ENCODE peak calls at places on chromosome 19, in five cellular contexts. K, Z, Q, R and N are unnamed samples.

GRCh38 chr19:39261704-39262103 is 6.5 kb upstream of the IFNL2 start:
- DNase-seq in Z (no peak), R (no peak), K (no peak), Q (no peak), N (no peak)

GRCh38 chr19:5121286-5122120 is 152.6 kb downstream of the KDM4B start:
- DNase-seq in R (no peak), Q (no peak), Z (no peak), K (no peak), N (no peak)

GRCh38 chr19:46009530-46010510 is 13.0 kb downstream of the PGLYRP1 start:
- DNase-seq in R (peak; percentile 60), Q (no peak), Z (peak; percentile 42), K (no peak), N (no peak)

GRCh38 chr19:13502231-13502630 is 4.0 kb downstream of the CACNA1A start:
- DNase-seq in Z (no peak), Q (no peak), K (no peak), R (no peak), N (no peak)

GRCh38 chr19:48988286-48988685 is 4.8 kb downstream of the GYS1 start:
- DNase-seq in K (no peak), R (no peak), Q (no peak), Z (no peak), N (no peak)

GRCh38 chr19:31278555-31279435 is 70.4 kb downstream of the TSHZ3 start:
- DNase-seq in Z (no peak), R (no peak), K (no peak), Q (no peak), N (no peak)

GRCh38 chr19:55647732-55648656 is at the start of gene CCDC106:
- DNase-seq in R (peak; percentile 81), Q (no peak), K (no peak), Z (no peak), N (no peak)

GRCh38 chr19:38893341-38893771 is 6.1 kb downstream of the SIRT2 start:
- DNase-seq in K (no peak), Z (no peak), Q (no peak), R (no peak), N (no peak)

GRCh38 chr19:28960986-28961705 is 251.8 kb downstream of the UQCRFS1 start:
- DNase-seq in R (no peak), Z (no peak), K (no peak), Q (no peak), N (no peak)

GRCh38 chr19:40603071-40603718 is 2.0 kb downstream of the LTBP4 start:
- DNase-seq in K (no peak), Z (no peak), Q (no peak), R (no peak), N (no peak)

GRCh38 chr19:4581381-4582111 is 22.1 kb upstream of the SEMA6B start:
- DNase-seq in Q (no peak), R (no peak), Z (no peak), K (no peak), N (no peak)

GRCh38 chr19:50695251-50696064 is 24.1 kb downstream of the SHANK1 start:
- DNase-seq in Z (no peak), Q (no peak), K (no peak), R (no peak), N (no peak)

GRCh38 chr19:27774337-27774736 is 1438.6 kb downstream of the UQCRFS1 start:
- DNase-seq in Q (no peak), K (no peak), R (no peak), Z (no peak), N (no peak)

GRCh38 chr19:48989701-48990291 is 3.3 kb downstream of the GYS1 start:
- DNase-seq in Q (no peak), Z (no peak), R (no peak), K (no peak), N (no peak)

GRCh38 chr19:58154287-58154678 is 3.7 kb upstream of the ZNF329 start:
- DNase-seq in Z (no peak), K (no peak), Q (peak; percentile 40), R (peak; percentile 61), N (no peak)

GRCh38 chr19:53158119-53158656 is 665 bp downstream of the ZNF347 start:
- DNase-seq in Z (no peak), Q (peak; percentile 18), R (peak; percentile 33), K (no peak), N (no peak)

GRCh38 chr19:5804516-5805464 is at the start of gene NRTN:
- DNase-seq in Q (no peak), Z (no peak), K (no peak), R (no peak), N (no peak)

GRCh38 chr19:39017646-39018045 is 14.7 kb downstream of the FBXO27 start:
- DNase-seq in K (no peak), R (no peak), Z (no peak), Q (no peak), N (no peak)

GRCh38 chr19:46486358-46486757 is 9.3 kb downstream of the PNMA8B start:
- DNase-seq in K (no peak), Q (no peak), R (no peak), Z (no peak), N (no peak)

GRCh38 chr19:58350001-58350801 is 3.1 kb downstream of the A1BG start:
- DNase-seq in R (no peak), Z (no peak), Q (no peak), K (no peak), N (no peak)

GRCh38 chr19:41801682-41802317 is 5.4 kb downstream of the CEACAM3 start:
- DNase-seq in R (no peak), Z (no peak), Q (no peak), K (no peak), N (no peak)

GRCh38 chr19:49689133-49690072 is at the start of gene ADM5:
- DNase-seq in Z (no peak), R (no peak), K (no peak), Q (peak; percentile 50), N (no peak)

GRCh38 chr19:55262359-55262758 is 3.5 kb upstream of the PPP6R1 start:
- DNase-seq in Z (no peak), K (no peak), R (no peak), Q (no peak), N (no peak)

DNA sequence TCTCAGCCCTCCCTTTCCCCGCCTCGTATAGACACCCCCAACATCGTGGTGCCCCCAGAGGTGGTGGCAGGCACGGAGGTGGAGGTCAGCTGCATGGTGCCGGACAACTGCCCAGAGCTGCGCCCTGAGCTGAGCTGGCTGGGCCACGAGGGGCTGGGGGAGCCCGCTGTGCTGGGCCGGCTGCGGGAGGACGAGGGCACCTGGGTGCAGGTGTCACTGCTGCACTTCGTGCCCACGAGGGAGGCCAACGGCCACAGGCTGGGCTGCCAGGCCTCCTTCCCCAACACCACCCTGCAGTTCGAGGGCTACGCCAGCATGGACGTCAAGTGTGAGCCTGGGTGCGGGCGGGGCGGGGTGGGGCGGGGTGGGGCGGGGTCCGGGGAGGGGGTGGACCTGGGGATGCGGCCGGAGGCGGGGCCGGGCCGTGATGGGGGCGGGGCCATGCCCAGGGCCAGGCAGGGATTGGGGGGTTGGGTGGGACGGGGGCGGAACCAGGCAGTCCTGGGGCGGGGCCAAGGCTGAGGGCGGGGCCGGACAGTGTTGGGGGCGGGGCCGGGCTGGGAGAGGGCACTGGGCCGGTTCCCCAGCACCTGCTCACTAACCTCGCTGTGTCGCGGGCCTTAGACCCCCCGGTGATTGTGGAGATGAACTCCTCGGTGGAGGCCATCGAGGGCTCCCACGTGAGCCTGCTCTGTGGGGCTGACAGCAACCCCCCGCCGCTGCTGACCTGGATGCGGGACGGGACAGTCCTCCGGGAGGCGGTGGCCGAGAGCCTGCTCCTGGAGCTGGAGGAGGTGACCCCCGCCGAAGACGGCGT is 7.8 kb downstream of the MAG start:
- DNase-seq in Q (no peak), R (no peak), Z (no peak), K (no peak), N (no peak)
- TF ChIP-seq POLR2A in Q (no peak), R (no peak), Z (no peak), K (no peak), N (no peak)

GRCh38 chr19:33376423-33376822 is 2.9 kb downstream of the CEBPG start:
- DNase-seq in Z (peak; percentile 46), Q (no peak), K (no peak), R (peak; percentile 67), N (no peak)

GRCh38 chr19:33377586-33378475 is 4.3 kb downstream of the CEBPG start:
- DNase-seq in Q (no peak), R (no peak), K (no peak), Z (no peak), N (no peak)

GRCh38 chr19:33375760-33376159 is 2.3 kb downstream of the CEBPG start:
- DNase-seq in Q (no peak), K (no peak), R (peak; percentile 61), Z (no peak), N (no peak)

GRCh38 chr19:33375156-33375744 is 1.7 kb downstream of the CEBPG start:
- DNase-seq in Z (no peak), K (no peak), R (no peak), Q (no peak), N (no peak)

GRCh38 chr19:33376931-33377557 is 3.5 kb downstream of the CEBPG start:
- DNase-seq in K (no peak), Q (no peak), Z (no peak), R (no peak), N (no peak)
- TF ChIP-seq POLR2A in K (no peak), Q (no peak), Z (no peak), R (no peak), N (no peak)

GRCh38 chr19:1256646-1257474 is 8.5 kb downstream of the MIDN start:
- DNase-seq in Q (no peak), Z (no peak), R (no peak), K (no peak), N (no peak)
- TF ChIP-seq POLR2A in Q (no peak), Z (no peak), R (no peak), K (no peak), N (no peak)

GRCh38 chr19:10501971-10502523 is 1.1 kb downstream of the KEAP1 start:
- DNase-seq in K (no peak), Q (peak; percentile 76), Z (no peak), R (peak; percentile 68), N (no peak)
- TF ChIP-seq POLR2A in K (no peak), Q (peak; percentile 29), Z (no peak), R (no peak), N (no peak)

GRCh38 chr19:9621156-9622037 is at the start of gene ZNF561:
- DNase-seq in Q (peak; percentile 81), Z (peak; percentile 81), K (peak; percentile 55), R (peak; percentile 81), N (peak; percentile 95)
- TF ChIP-seq POLR2A in Q (no peak), Z (peak; percentile 65), K (peak; percentile 44), R (no peak), N (no peak)

DNA sequence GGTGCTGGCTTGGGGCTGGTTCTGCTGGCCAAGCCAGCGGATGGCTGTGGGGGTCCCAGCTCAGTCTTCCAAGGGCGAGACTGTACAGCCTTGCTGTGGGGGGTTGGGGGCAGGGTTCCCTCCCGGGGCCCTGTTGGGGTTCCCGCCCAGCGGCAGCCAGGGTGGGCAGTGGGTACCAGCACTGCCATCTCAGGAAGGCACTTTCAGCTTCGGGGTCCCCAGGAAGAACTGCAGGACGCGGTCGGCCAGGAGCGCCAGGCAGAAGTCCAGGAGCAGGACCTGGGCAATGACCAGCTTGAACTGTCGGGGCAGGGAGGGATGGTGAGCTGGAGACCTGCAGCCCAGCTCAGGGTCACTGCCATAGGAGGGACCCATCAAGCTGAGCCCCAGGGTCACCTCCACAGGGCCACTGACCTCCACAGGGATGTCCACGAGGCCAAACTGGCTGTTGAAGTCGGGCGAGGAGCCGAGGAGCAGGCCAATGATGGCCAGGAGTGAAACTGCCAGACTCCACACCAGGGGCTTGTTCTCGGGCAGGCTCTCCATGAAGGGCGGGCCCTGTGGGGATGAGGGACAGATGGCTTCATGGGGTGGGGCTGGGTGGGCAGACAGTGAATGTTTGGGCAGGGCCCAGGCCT is 1.9 kb upstream of the GMIP start:
- DNase-seq in K (no peak), Z (no peak), Q (no peak), R (no peak), N (no peak)
- TF ChIP-seq POLR2A in K (no peak), Z (no peak), Q (no peak), R (no peak), N (no peak)